ENCODE peak calls at places on chromosomes 4 and X, in ten cellular contexts. R, J, B, A, T, N, I, W, D and U are unnamed samples.

GRCh38 chr4:55866290-55866907 is 13.0 kb downstream of the EXOC1 start:
- DNase-seq in A (no peak), D (no peak), R (peak; percentile 77), B (no peak), T (no peak), I (no peak), N (no peak), W (no peak), J (peak; percentile 12), U (no peak)

GRCh38 chr4:176302283-176303275 is 17.2 kb upstream of the SPCS3 start:
- DNase-seq in A (no peak), I (no peak), D (no peak), T (no peak), J (no peak), B (no peak), R (no peak), N (no peak), W (no peak), U (no peak)

GRCh38 chrX:54786972-54787371 is 11.1 kb downstream of the ITIH6 start:
- DNase-seq in T (no peak), B (no peak), R (no peak), J (peak; percentile 13), D (no peak), A (peak; percentile 46), W (peak; percentile 35), I (no peak), N (peak; percentile 32), U (no peak)

GRCh38 chr4:61555789-61556188 is 355.7 kb downstream of the ADGRL3 start:
- DNase-seq in I (no peak), N (peak; percentile 22), J (no peak), A (no peak), B (no peak), T (no peak), W (no peak), D (no peak), R (no peak), U (no peak)

GRCh38 chr4:153530996-153531375 is 64.8 kb downstream of the TMEM131L start:
- DNase-seq in D (no peak), J (no peak), I (no peak), A (no peak), T (no peak), B (no peak), R (no peak), N (no peak), W (no peak), U (no peak)

GRCh38 chr4:113756005-113756410 is 5.5 kb downstream of the CAMK2D start:
- DNase-seq in A (no peak), N (no peak), R (no peak), J (no peak), D (no peak), I (no peak), B (no peak), T (no peak), W (no peak), U (no peak)

GRCh38 chrX:22575161-22575845 is 302.6 kb downstream of the CBLL2 start:
- DNase-seq in A (no peak), J (no peak), W (no peak), D (no peak), T (no peak), N (no peak), B (no peak), R (no peak), I (no peak), U (no peak)

GRCh38 chr4:138831943-138832342 is 183.6 kb upstream of the NOCT start:
- DNase-seq in A (no peak), W (no peak), B (no peak), J (no peak), D (no peak), I (no peak), T (no peak), N (no peak), R (no peak), U (no peak)

GRCh38 chr4:26267087-26267486 is 53.7 kb upstream of the RBPJ start:
- DNase-seq in R (no peak), T (no peak), B (peak; percentile 94), W (no peak), A (no peak), N (peak; percentile 47), J (no peak), I (no peak), D (peak; percentile 72), U (no peak)

GRCh38 chr4:132065940-132066495 is 1083.1 kb upstream of the PCDH10 start:
- DNase-seq in W (no peak), D (no peak), R (no peak), J (no peak), I (no peak), T (no peak), A (no peak), B (no peak), N (no peak), U (no peak)

GRCh38 chr4:137283737-137284136 is 248.6 kb downstream of the PCDH18 start:
- DNase-seq in B (no peak), W (no peak), N (no peak), A (no peak), T (no peak), D (no peak), R (no peak), J (no peak), I (no peak), U (no peak)

GRCh38 chr4:111268769-111269414 is 646.0 kb upstream of the PITX2 start:
- DNase-seq in T (no peak), W (no peak), D (no peak), I (no peak), J (peak; percentile 16), R (no peak), B (no peak), N (no peak), A (no peak), U (no peak)

GRCh38 chrX:3663576-3664290 is 49.7 kb downstream of the PRKX start:
- DNase-seq in R (no peak), T (no peak), W (no peak), N (peak; percentile 17), D (no peak), A (no peak), I (peak; percentile 49), B (no peak), J (no peak), U (no peak)

GRCh38 chr4:52588097-52588496 is 71.0 kb downstream of the USP46 start:
- DNase-seq in T (no peak), D (peak; percentile 21), I (no peak), J (peak; percentile 54), W (peak; percentile 53), R (peak; percentile 53), N (peak; percentile 9), B (peak; percentile 74), A (peak; percentile 73), U (no peak)

DNA sequence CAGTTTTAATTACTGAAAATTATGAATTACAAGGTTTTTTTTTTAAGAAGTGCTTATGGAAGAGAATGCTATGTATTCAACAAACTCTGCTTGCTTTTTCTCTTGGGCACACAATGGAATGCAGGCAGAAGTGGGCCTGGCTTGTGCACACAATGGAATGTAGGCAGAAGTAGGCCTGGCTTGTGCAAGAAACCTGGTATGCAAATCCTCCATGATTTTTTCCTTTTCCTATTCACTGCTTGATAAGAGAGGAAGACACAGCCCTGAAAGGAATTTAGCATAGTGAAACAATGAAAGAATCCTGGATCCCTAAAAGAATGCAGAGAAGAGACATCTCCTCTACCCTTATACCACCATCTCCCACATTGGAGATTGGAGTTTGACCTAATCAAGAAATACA is 138.4 kb downstream of the COL25A1 start:
- DNase-seq in W (no peak), T (no peak), B (no peak), N (no peak), J (no peak), A (no peak), I (no peak), R (no peak), D (no peak), U (no peak)
- TF ChIP-seq CTCF in W (no peak), T (no peak), B (no peak), N (no peak), J (no peak), A (no peak), I (no peak), R (no peak), D (no peak), U (no peak)

GRCh38 chr4:120920666-120921065 is 1.9 kb downstream of the PRDM5 start:
- DNase-seq in B (no peak), W (no peak), I (no peak), D (no peak), R (no peak), N (no peak), A (no peak), J (no peak), T (no peak), U (no peak)

GRCh38 chr4:120924931-120925330 is 2.4 kb upstream of the PRDM5 start:
- DNase-seq in I (no peak), N (no peak), B (no peak), R (no peak), T (no peak), W (no peak), J (no peak), A (no peak), D (no peak), U (no peak)

GRCh38 chr4:120923201-120923522 is 636 bp upstream of the PRDM5 start:
- DNase-seq in B (no peak), N (no peak), R (no peak), W (no peak), A (no peak), D (no peak), T (no peak), J (no peak), I (no peak), U (no peak)

GRCh38 chr4:120921456-120922389 is 803 bp downstream of the PRDM5 start:
- DNase-seq in B (no peak), I (peak; percentile 75), D (peak; percentile 79), A (peak; percentile 53), R (no peak), T (no peak), J (no peak), W (peak; percentile 69), N (peak; percentile 73), U (peak; percentile 29)

GRCh38 chr4:120922390-120923200 is at the start of gene PRDM5:
- DNase-seq in I (peak; percentile 65), B (no peak), R (no peak), A (peak; percentile 78), T (no peak), N (peak; percentile 49), J (peak; percentile 38), W (peak; percentile 47), D (peak; percentile 62), U (peak; percentile 66)
- TF ChIP-seq CTCF in I (peak; percentile 9), B (peak; percentile 20), R (no peak), A (peak; percentile 43), T (no peak), N (peak; percentile 26), J (no peak), W (peak; percentile 20), D (peak; percentile 37), U (no peak)

GRCh38 chr4:146510942-146511341 is 10.8 kb downstream of the SLC10A7 start:
- DNase-seq in A (no peak), J (no peak), I (no peak), N (no peak), T (no peak), R (no peak), B (no peak), D (no peak), W (no peak), U (no peak)
- TF ChIP-seq CTCF in A (peak; percentile 42), J (no peak), I (no peak), N (no peak), T (no peak), R (peak; percentile 24), B (no peak), D (no peak), W (peak; percentile 51), U (no peak)

GRCh38 chr4:78293841-78294301 is 236.7 kb downstream of the FRAS1 start:
- DNase-seq in I (no peak), A (no peak), J (no peak), N (no peak), R (no peak), B (no peak), D (no peak), W (no peak), T (no peak), U (no peak)
- TF ChIP-seq CTCF in I (no peak), A (no peak), J (no peak), N (no peak), R (no peak), B (no peak), D (no peak), W (no peak), T (no peak), U (no peak)